ENCODE peak calls at places on chromosomes 6 and 20, in five cellular contexts. One of them, this sample, is unnamed.
A peak's percentile ranks its signal among the peaks of the same experiment; 100 is the strongest.

GRCh38 chr20:21684671-21685070 is 20.8 kb upstream of the PAX1 start:
- ATAC-seq in upper lobe of left lung: no peak
- ATAC-seq in gastrocnemius medialis: no peak
- ATAC-seq in right lobe of liver: no peak
- ATAC-seq in CD8-positive, alpha-beta T cell: no peak
- ATAC-seq in this sample: no peak

GRCh38 chr20:64220420-64220819 is 35.1 kb upstream of the PCMTD2 start:
- ATAC-seq in CD8-positive, alpha-beta T cell: no peak
- ATAC-seq in upper lobe of left lung: no peak
- ATAC-seq in right lobe of liver: no peak
- ATAC-seq in gastrocnemius medialis: no peak
- ATAC-seq in this sample: no peak

GRCh38 chr6:109009761-109010612 is 84.7 kb downstream of the SESN1 start:
- ATAC-seq in gastrocnemius medialis: peak; percentile 37
- ATAC-seq in CD8-positive, alpha-beta T cell: peak; percentile 5
- ATAC-seq in upper lobe of left lung: peak; percentile 31
- ATAC-seq in right lobe of liver: peak; percentile 1
- ATAC-seq in this sample: peak; percentile 18

GRCh38 chr6:6386010-6386409 is 65.5 kb upstream of the F13A1 start:
- ATAC-seq in gastrocnemius medialis: no peak
- ATAC-seq in CD8-positive, alpha-beta T cell: no peak
- ATAC-seq in right lobe of liver: no peak
- ATAC-seq in upper lobe of left lung: peak; percentile 78
- ATAC-seq in this sample: no peak

GRCh38 chr20:36150847-36151539 is 3.5 kb upstream of the EPB41L1 start:
- ATAC-seq in gastrocnemius medialis: no peak
- ATAC-seq in right lobe of liver: no peak
- ATAC-seq in upper lobe of left lung: no peak
- ATAC-seq in CD8-positive, alpha-beta T cell: no peak
- ATAC-seq in this sample: no peak

GRCh38 chr6:113595921-113596376 is 261.2 kb upstream of the MARCKS start:
- ATAC-seq in upper lobe of left lung: peak; percentile 67
- ATAC-seq in right lobe of liver: no peak
- ATAC-seq in gastrocnemius medialis: no peak
- ATAC-seq in CD8-positive, alpha-beta T cell: no peak
- ATAC-seq in this sample: no peak

GRCh38 chr6:21185849-21186478 is 407.6 kb upstream of the SOX4 start:
- ATAC-seq in gastrocnemius medialis: no peak
- ATAC-seq in CD8-positive, alpha-beta T cell: no peak
- ATAC-seq in right lobe of liver: no peak
- ATAC-seq in upper lobe of left lung: no peak
- ATAC-seq in this sample: no peak

GRCh38 chr20:2693996-2694471 is 1.5 kb downstream of the EBF4 start:
- ATAC-seq in CD8-positive, alpha-beta T cell: no peak
- ATAC-seq in gastrocnemius medialis: no peak
- ATAC-seq in upper lobe of left lung: peak; percentile 2
- ATAC-seq in right lobe of liver: no peak
- ATAC-seq in this sample: no peak

GRCh38 chr6:35716798-35717197 is 20.0 kb upstream of the ARMC12 start:
- ATAC-seq in CD8-positive, alpha-beta T cell: no peak
- ATAC-seq in right lobe of liver: no peak
- ATAC-seq in upper lobe of left lung: no peak
- ATAC-seq in gastrocnemius medialis: no peak
- ATAC-seq in this sample: no peak

GRCh38 chr20:23596856-23597255 is 8.9 kb downstream of the CST9 start:
- ATAC-seq in upper lobe of left lung: no peak
- ATAC-seq in CD8-positive, alpha-beta T cell: no peak
- ATAC-seq in right lobe of liver: no peak
- ATAC-seq in gastrocnemius medialis: no peak
- ATAC-seq in this sample: no peak

GRCh38 chr6:150915868-150916267 is 50.4 kb downstream of the MTHFD1L start:
- ATAC-seq in right lobe of liver: no peak
- ATAC-seq in CD8-positive, alpha-beta T cell: no peak
- ATAC-seq in upper lobe of left lung: peak; percentile 90
- ATAC-seq in gastrocnemius medialis: no peak
- ATAC-seq in this sample: peak; percentile 75
- H3K27ac ChIP-seq in right lobe of liver: no peak overlapping the region
- H3K27ac ChIP-seq in CD8-positive, alpha-beta T cell: no peak overlapping the region
- H3K27ac ChIP-seq in upper lobe of left lung: no peak overlapping the region
- H3K27ac ChIP-seq in gastrocnemius medialis: no peak overlapping the region
- H3K27ac ChIP-seq in this sample: no peak overlapping the region

DNA sequence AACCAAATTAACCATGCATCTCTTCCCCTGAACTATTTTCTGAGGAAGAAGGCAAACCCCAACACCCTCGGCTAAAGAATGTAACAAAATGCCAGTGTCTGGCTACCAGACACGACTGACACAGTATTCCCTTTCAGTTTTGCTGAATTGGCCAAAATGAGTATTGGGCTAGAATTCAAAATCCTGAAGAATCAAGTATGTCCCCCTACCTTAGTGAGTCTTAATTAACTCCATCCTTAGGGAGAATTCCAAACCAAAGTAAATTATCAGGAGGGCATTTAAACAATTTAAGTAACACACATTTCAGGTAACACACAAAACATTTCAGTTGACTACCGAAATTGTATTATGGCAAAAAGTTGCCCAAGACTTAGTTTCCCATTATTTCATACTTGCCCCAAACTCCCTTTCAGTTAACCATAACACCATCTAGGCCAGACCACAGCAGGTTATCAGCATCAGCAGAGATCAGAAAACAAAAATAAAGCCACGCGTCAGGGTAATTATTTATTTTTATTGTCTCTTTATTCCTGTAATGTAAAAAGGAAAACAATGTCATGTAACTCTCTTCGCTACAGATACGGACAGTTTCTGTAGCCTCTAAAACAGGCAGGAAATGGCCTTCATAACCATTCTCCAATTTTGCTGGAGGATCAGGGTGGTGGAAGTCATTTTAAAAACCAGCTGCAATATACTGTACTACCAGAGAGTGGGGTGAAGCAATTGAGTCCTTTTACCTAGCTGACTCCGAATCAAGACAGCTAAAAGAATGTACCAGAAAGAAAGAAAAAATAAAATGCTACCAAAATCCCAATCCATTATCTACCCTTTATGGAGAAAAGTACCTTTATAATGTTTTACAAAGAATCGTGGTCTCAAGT is 1.9 kb downstream of the SNX5 start:
- ATAC-seq in CD8-positive, alpha-beta T cell: peak; percentile 30
- ATAC-seq in right lobe of liver: no peak
- ATAC-seq in upper lobe of left lung: no peak
- ATAC-seq in gastrocnemius medialis: no peak
- ATAC-seq in this sample: no peak
- TF ChIP-seq CTCF in CD8-positive, alpha-beta T cell: no peak
- TF ChIP-seq CTCF in right lobe of liver: no peak
- TF ChIP-seq CTCF in upper lobe of left lung: no peak
- TF ChIP-seq CTCF in gastrocnemius medialis: no peak
- TF ChIP-seq CTCF in this sample: no peak

GRCh38 chr20:8874437-8874836 is 194.4 kb upstream of the PLCB4 start:
- ATAC-seq in upper lobe of left lung: no peak
- ATAC-seq in CD8-positive, alpha-beta T cell: no peak
- ATAC-seq in right lobe of liver: no peak
- ATAC-seq in gastrocnemius medialis: no peak
- ATAC-seq in this sample: no peak
- H3K27ac ChIP-seq in upper lobe of left lung: no peak overlapping the region
- H3K27ac ChIP-seq in CD8-positive, alpha-beta T cell: no peak overlapping the region
- H3K27ac ChIP-seq in right lobe of liver: no peak overlapping the region
- H3K27ac ChIP-seq in gastrocnemius medialis: no peak overlapping the region
- H3K27ac ChIP-seq in this sample: no peak overlapping the region

GRCh38 chr6:66558189-66558588 is 851.2 kb upstream of the EYS start:
- ATAC-seq in upper lobe of left lung: no peak
- ATAC-seq in CD8-positive, alpha-beta T cell: no peak
- ATAC-seq in gastrocnemius medialis: no peak
- ATAC-seq in right lobe of liver: no peak
- ATAC-seq in this sample: no peak
- TF ChIP-seq CTCF in upper lobe of left lung: no peak
- TF ChIP-seq CTCF in CD8-positive, alpha-beta T cell: no peak
- TF ChIP-seq CTCF in gastrocnemius medialis: no peak
- TF ChIP-seq CTCF in right lobe of liver: peak; percentile 4
- TF ChIP-seq CTCF in this sample: no peak

DNA sequence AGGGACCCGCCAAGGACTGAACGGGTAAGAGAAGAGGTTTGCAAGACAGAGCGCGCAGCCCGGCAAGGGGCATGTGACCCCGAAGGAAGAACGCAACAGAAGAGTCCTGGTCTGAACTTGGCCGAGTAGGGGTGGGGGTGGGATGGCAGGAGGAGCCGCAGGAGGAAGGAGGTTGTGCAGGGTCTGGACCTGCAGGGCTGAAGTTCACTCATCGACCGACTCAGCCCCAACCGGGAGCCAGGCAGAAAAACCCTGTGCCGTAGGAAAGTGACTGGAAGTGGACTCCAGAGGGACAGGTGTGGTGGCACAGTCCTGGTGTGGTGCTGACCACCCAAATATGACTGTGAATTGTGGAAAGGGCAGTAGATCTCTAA is 15.2 kb downstream of the ADISSP start:
- ATAC-seq in upper lobe of left lung: peak; percentile 1
- ATAC-seq in gastrocnemius medialis: no peak
- ATAC-seq in CD8-positive, alpha-beta T cell: no peak
- ATAC-seq in right lobe of liver: peak; percentile 26
- ATAC-seq in this sample: no peak
- H3K27ac ChIP-seq in upper lobe of left lung: no peak overlapping the region
- H3K27ac ChIP-seq in gastrocnemius medialis: no peak overlapping the region
- H3K27ac ChIP-seq in CD8-positive, alpha-beta T cell: no peak overlapping the region
- H3K27ac ChIP-seq in right lobe of liver: no peak overlapping the region
- H3K27ac ChIP-seq in this sample: peak overlapping the region; percentile 57

GRCh38 chr6:41476407-41476806 is 69.8 kb upstream of the FOXP4 start:
- ATAC-seq in CD8-positive, alpha-beta T cell: no peak
- ATAC-seq in right lobe of liver: no peak
- ATAC-seq in gastrocnemius medialis: no peak
- ATAC-seq in upper lobe of left lung: no peak
- ATAC-seq in this sample: no peak

GRCh38 chr6:41475737-41476357 is 70.3 kb upstream of the FOXP4 start:
- ATAC-seq in gastrocnemius medialis: no peak
- ATAC-seq in upper lobe of left lung: no peak
- ATAC-seq in right lobe of liver: no peak
- ATAC-seq in CD8-positive, alpha-beta T cell: no peak
- ATAC-seq in this sample: no peak

GRCh38 chr6:41475164-41475563 is 71.0 kb upstream of the FOXP4 start:
- ATAC-seq in CD8-positive, alpha-beta T cell: no peak
- ATAC-seq in gastrocnemius medialis: no peak
- ATAC-seq in upper lobe of left lung: no peak
- ATAC-seq in right lobe of liver: no peak
- ATAC-seq in this sample: no peak

GRCh38 chr6:41474213-41474933 is 71.8 kb upstream of the FOXP4 start:
- ATAC-seq in upper lobe of left lung: no peak
- ATAC-seq in right lobe of liver: no peak
- ATAC-seq in gastrocnemius medialis: no peak
- ATAC-seq in CD8-positive, alpha-beta T cell: no peak
- ATAC-seq in this sample: no peak

DNA sequence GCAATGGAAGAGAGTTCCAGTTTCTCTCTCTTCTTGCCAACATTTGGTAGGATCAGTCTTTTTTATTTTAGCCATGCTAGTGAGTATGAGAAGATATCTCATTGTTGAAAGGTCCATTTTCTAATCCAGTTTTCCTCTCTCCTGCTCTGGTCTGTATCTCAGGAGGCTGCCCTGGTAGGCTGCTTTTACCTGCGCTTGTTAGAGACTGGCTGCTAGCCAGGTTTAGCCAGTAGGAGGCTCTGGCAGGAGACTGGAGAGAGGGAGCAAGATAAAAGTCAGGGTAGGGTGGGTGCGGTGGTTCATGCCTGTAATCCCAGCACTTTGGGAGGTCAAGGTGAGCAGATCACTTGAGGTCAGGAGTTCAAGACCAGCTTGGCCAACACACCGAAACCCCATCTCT is 68.6 kb upstream of the FOXP4 start:
- ATAC-seq in right lobe of liver: no peak
- ATAC-seq in upper lobe of left lung: no peak
- ATAC-seq in CD8-positive, alpha-beta T cell: no peak
- ATAC-seq in gastrocnemius medialis: no peak
- ATAC-seq in this sample: no peak
- TF ChIP-seq CTCF in right lobe of liver: no peak
- TF ChIP-seq CTCF in upper lobe of left lung: no peak
- TF ChIP-seq CTCF in CD8-positive, alpha-beta T cell: no peak
- TF ChIP-seq CTCF in gastrocnemius medialis: no peak
- TF ChIP-seq CTCF in this sample: no peak

DNA sequence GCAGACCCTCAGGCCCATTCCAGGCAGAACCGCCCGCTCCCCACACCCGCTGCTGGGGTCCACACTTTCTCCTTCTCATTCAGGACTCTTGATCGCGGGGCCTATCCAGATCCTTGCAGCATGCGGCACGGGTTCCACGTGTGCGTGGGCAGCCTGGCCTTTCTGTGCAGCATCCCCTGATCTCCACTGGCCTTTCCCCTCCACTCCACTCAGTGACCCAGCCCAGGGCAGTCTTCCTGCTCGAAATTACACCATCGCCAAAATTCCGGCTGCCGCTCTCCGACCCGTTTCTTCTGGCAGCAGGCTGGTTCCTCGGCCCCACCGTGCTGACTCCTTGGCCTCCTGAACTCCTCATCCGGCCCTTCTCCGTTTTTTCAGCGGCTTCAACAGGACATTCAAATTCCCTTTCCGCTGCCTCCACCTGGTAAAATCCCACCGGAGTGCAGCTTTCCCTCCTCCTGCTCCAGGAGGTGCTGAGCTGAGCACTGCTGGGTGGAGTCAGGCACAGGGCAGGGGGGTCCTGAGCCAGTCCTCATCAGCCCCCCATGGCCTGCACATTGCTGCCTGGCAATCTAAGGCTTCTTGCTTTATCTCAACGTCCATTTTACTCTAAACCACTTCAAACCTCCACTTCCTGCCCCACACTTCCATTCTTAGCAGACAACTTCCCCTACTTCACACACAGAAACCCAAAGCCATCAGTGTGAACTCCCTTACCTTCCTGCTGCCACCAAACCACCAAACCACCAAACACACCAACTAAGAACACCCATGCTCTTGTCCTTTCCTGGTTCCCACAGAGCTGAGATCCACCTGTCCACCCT is 9.0 kb downstream of the SFT2D1 start:
- ATAC-seq in gastrocnemius medialis: no peak
- ATAC-seq in upper lobe of left lung: no peak
- ATAC-seq in right lobe of liver: no peak
- ATAC-seq in CD8-positive, alpha-beta T cell: peak; percentile 81
- ATAC-seq in this sample: no peak
- H3K27ac ChIP-seq in gastrocnemius medialis: no peak overlapping the region
- H3K27ac ChIP-seq in upper lobe of left lung: no peak overlapping the region
- H3K27ac ChIP-seq in right lobe of liver: no peak overlapping the region
- H3K27ac ChIP-seq in CD8-positive, alpha-beta T cell: no peak overlapping the region
- H3K27ac ChIP-seq in this sample: no peak overlapping the region

GRCh38 chr20:5557123-5557522 is 193.1 kb upstream of the SHLD1 start:
- ATAC-seq in upper lobe of left lung: peak; percentile 59
- ATAC-seq in right lobe of liver: peak; percentile 85
- ATAC-seq in CD8-positive, alpha-beta T cell: peak; percentile 74
- ATAC-seq in gastrocnemius medialis: peak; percentile 54
- ATAC-seq in this sample: no peak
- TF ChIP-seq CTCF in upper lobe of left lung: peak; percentile 49
- TF ChIP-seq CTCF in right lobe of liver: peak; percentile 66
- TF ChIP-seq CTCF in CD8-positive, alpha-beta T cell: no peak
- TF ChIP-seq CTCF in gastrocnemius medialis: no peak
- TF ChIP-seq CTCF in this sample: peak; percentile 52